ENCODE peak calls at places on chromosomes 12 and 14, in ten cellular contexts. One of them, this sample, is unnamed.

GRCh38 chr12:26164118-26164517 is 31.3 kb upstream of the SSPN start:
- DNase-seq in colonic mucosa: no peak
- DNase-seq in endodermal cell: no peak
- DNase-seq in progenitor cell of endocrine pancreas: no peak
- DNase-seq in foreskin keratinocyte: no peak
- DNase-seq in GM12865: no peak
- DNase-seq in AG04450: no peak
- DNase-seq in fibroblast of lung: no peak
- DNase-seq in kidney epithelial cell: no peak
- DNase-seq in psoas muscle: no peak
- DNase-seq in this sample: no peak

GRCh38 chr14:72420749-72421452 is 473.0 kb downstream of the DPF3 start:
- DNase-seq in foreskin keratinocyte: peak; percentile 12
- DNase-seq in psoas muscle: peak; percentile 63
- DNase-seq in endodermal cell: peak; percentile 97
- DNase-seq in colonic mucosa: peak; percentile 80
- DNase-seq in progenitor cell of endocrine pancreas: peak; percentile 81
- DNase-seq in kidney epithelial cell: no peak
- DNase-seq in AG04450: peak; percentile 16
- DNase-seq in fibroblast of lung: peak; percentile 66
- DNase-seq in GM12865: peak; percentile 86
- DNase-seq in this sample: peak; percentile 22

GRCh38 chr14:54312166-54312801 is 84.5 kb upstream of the CDKN3 start:
- DNase-seq in progenitor cell of endocrine pancreas: no peak
- DNase-seq in AG04450: peak; percentile 39
- DNase-seq in foreskin keratinocyte: peak; percentile 95
- DNase-seq in psoas muscle: peak; percentile 23
- DNase-seq in GM12865: no peak
- DNase-seq in kidney epithelial cell: peak; percentile 90
- DNase-seq in endodermal cell: no peak
- DNase-seq in fibroblast of lung: peak; percentile 82
- DNase-seq in colonic mucosa: no peak
- DNase-seq in this sample: peak; percentile 67

GRCh38 chr12:41531147-41531829 is 343.2 kb downstream of the PDZRN4 start:
- DNase-seq in progenitor cell of endocrine pancreas: no peak
- DNase-seq in GM12865: no peak
- DNase-seq in psoas muscle: peak; percentile 75
- DNase-seq in AG04450: no peak
- DNase-seq in foreskin keratinocyte: no peak
- DNase-seq in kidney epithelial cell: no peak
- DNase-seq in endodermal cell: no peak
- DNase-seq in fibroblast of lung: peak; percentile 32
- DNase-seq in colonic mucosa: peak; percentile 41
- DNase-seq in this sample: no peak

GRCh38 chr14:74518221-74518620 is 24.7 kb downstream of the ISCA2 start:
- DNase-seq in kidney epithelial cell: no peak
- DNase-seq in colonic mucosa: no peak
- DNase-seq in psoas muscle: no peak
- DNase-seq in GM12865: no peak
- DNase-seq in fibroblast of lung: no peak
- DNase-seq in endodermal cell: no peak
- DNase-seq in progenitor cell of endocrine pancreas: no peak
- DNase-seq in AG04450: no peak
- DNase-seq in foreskin keratinocyte: no peak
- DNase-seq in this sample: no peak

GRCh38 chr14:25150934-25151790 is 101.2 kb upstream of the STXBP6 start:
- DNase-seq in fibroblast of lung: peak; percentile 77
- DNase-seq in psoas muscle: no peak
- DNase-seq in kidney epithelial cell: no peak
- DNase-seq in endodermal cell: no peak
- DNase-seq in GM12865: peak; percentile 41
- DNase-seq in AG04450: no peak
- DNase-seq in foreskin keratinocyte: no peak
- DNase-seq in progenitor cell of endocrine pancreas: no peak
- DNase-seq in colonic mucosa: no peak
- DNase-seq in this sample: peak; percentile 14

GRCh38 chr12:109739747-109740693 is 26.4 kb downstream of the FAM222A start:
- DNase-seq in progenitor cell of endocrine pancreas: no peak
- DNase-seq in colonic mucosa: no peak
- DNase-seq in endodermal cell: peak; percentile 94
- DNase-seq in foreskin keratinocyte: no peak
- DNase-seq in AG04450: no peak
- DNase-seq in fibroblast of lung: no peak
- DNase-seq in kidney epithelial cell: no peak
- DNase-seq in GM12865: no peak
- DNase-seq in psoas muscle: peak; percentile 12
- DNase-seq in this sample: no peak

GRCh38 chr12:8681129-8681902 is 16.5 kb upstream of the RIMKLB start:
- DNase-seq in kidney epithelial cell: no peak
- DNase-seq in GM12865: no peak
- DNase-seq in endodermal cell: peak; percentile 78
- DNase-seq in AG04450: no peak
- DNase-seq in psoas muscle: no peak
- DNase-seq in progenitor cell of endocrine pancreas: no peak
- DNase-seq in colonic mucosa: no peak
- DNase-seq in fibroblast of lung: peak; percentile 67
- DNase-seq in foreskin keratinocyte: peak; percentile 86
- DNase-seq in this sample: no peak

GRCh38 chr14:36423430-36423829 is 96.6 kb downstream of the NKX2-1 start:
- DNase-seq in kidney epithelial cell: no peak
- DNase-seq in progenitor cell of endocrine pancreas: no peak
- DNase-seq in foreskin keratinocyte: no peak
- DNase-seq in GM12865: no peak
- DNase-seq in AG04450: no peak
- DNase-seq in endodermal cell: no peak
- DNase-seq in psoas muscle: no peak
- DNase-seq in colonic mucosa: no peak
- DNase-seq in fibroblast of lung: no peak
- DNase-seq in this sample: no peak

GRCh38 chr14:75995372-75996041 is 9.9 kb downstream of the IFT43 start:
- DNase-seq in AG04450: peak; percentile 80
- DNase-seq in endodermal cell: peak; percentile 33
- DNase-seq in GM12865: no peak
- DNase-seq in kidney epithelial cell: no peak
- DNase-seq in foreskin keratinocyte: no peak
- DNase-seq in fibroblast of lung: peak; percentile 85
- DNase-seq in progenitor cell of endocrine pancreas: no peak
- DNase-seq in colonic mucosa: no peak
- DNase-seq in psoas muscle: peak; percentile 75
- DNase-seq in this sample: peak; percentile 62

GRCh38 chr12:56768424-56768823 is 5.3 kb downstream of the HSD17B6 start:
- DNase-seq in progenitor cell of endocrine pancreas: no peak
- DNase-seq in foreskin keratinocyte: no peak
- DNase-seq in colonic mucosa: no peak
- DNase-seq in endodermal cell: peak; percentile 38
- DNase-seq in fibroblast of lung: no peak
- DNase-seq in AG04450: no peak
- DNase-seq in GM12865: no peak
- DNase-seq in kidney epithelial cell: no peak
- DNase-seq in psoas muscle: no peak
- DNase-seq in this sample: no peak

GRCh38 chr12:116599285-116600122 is 40.3 kb downstream of the MAP1LC3B2 start:
- DNase-seq in colonic mucosa: peak; percentile 89
- DNase-seq in GM12865: peak; percentile 60
- DNase-seq in kidney epithelial cell: no peak
- DNase-seq in psoas muscle: peak; percentile 86
- DNase-seq in foreskin keratinocyte: no peak
- DNase-seq in endodermal cell: peak; percentile 96
- DNase-seq in fibroblast of lung: peak; percentile 83
- DNase-seq in progenitor cell of endocrine pancreas: peak; percentile 67
- DNase-seq in AG04450: peak; percentile 20
- DNase-seq in this sample: no peak

GRCh38 chr12:43306066-43306465 is 245.9 kb downstream of the ADAMTS20 start:
- DNase-seq in fibroblast of lung: peak; percentile 87
- DNase-seq in endodermal cell: no peak
- DNase-seq in AG04450: peak; percentile 93
- DNase-seq in kidney epithelial cell: peak; percentile 78
- DNase-seq in colonic mucosa: no peak
- DNase-seq in foreskin keratinocyte: peak; percentile 99
- DNase-seq in GM12865: no peak
- DNase-seq in progenitor cell of endocrine pancreas: no peak
- DNase-seq in psoas muscle: peak; percentile 45
- DNase-seq in this sample: no peak

GRCh38 chr12:14422516-14423230 is 57.2 kb downstream of the ATF7IP start:
- DNase-seq in progenitor cell of endocrine pancreas: no peak
- DNase-seq in psoas muscle: no peak
- DNase-seq in colonic mucosa: no peak
- DNase-seq in foreskin keratinocyte: peak; percentile 59
- DNase-seq in GM12865: no peak
- DNase-seq in AG04450: no peak
- DNase-seq in endodermal cell: no peak
- DNase-seq in kidney epithelial cell: no peak
- DNase-seq in fibroblast of lung: no peak
- DNase-seq in this sample: no peak

GRCh38 chr14:93081875-93082570 is 33.7 kb downstream of the ITPK1 start:
- DNase-seq in foreskin keratinocyte: no peak
- DNase-seq in AG04450: no peak
- DNase-seq in fibroblast of lung: no peak
- DNase-seq in kidney epithelial cell: no peak
- DNase-seq in endodermal cell: no peak
- DNase-seq in colonic mucosa: no peak
- DNase-seq in GM12865: peak; percentile 63
- DNase-seq in psoas muscle: no peak
- DNase-seq in progenitor cell of endocrine pancreas: no peak
- DNase-seq in this sample: no peak

GRCh38 chr12:61250303-61250702 is 1009.9 kb upstream of the USP15 start:
- DNase-seq in fibroblast of lung: no peak
- DNase-seq in foreskin keratinocyte: peak; percentile 37
- DNase-seq in GM12865: no peak
- DNase-seq in AG04450: no peak
- DNase-seq in psoas muscle: no peak
- DNase-seq in progenitor cell of endocrine pancreas: no peak
- DNase-seq in endodermal cell: no peak
- DNase-seq in kidney epithelial cell: no peak
- DNase-seq in colonic mucosa: no peak
- DNase-seq in this sample: no peak

GRCh38 chr14:51395361-51395849 is 155.4 kb downstream of the TMX1 start:
- DNase-seq in AG04450: peak; percentile 82
- DNase-seq in colonic mucosa: no peak
- DNase-seq in endodermal cell: peak; percentile 64
- DNase-seq in fibroblast of lung: peak; percentile 85
- DNase-seq in kidney epithelial cell: no peak
- DNase-seq in GM12865: no peak
- DNase-seq in psoas muscle: peak; percentile 63
- DNase-seq in progenitor cell of endocrine pancreas: no peak
- DNase-seq in foreskin keratinocyte: peak; percentile 98
- DNase-seq in this sample: peak; percentile 89

GRCh38 chr12:124543052-124543590 is 24.3 kb downstream of the NCOR2 start:
- DNase-seq in progenitor cell of endocrine pancreas: no peak
- DNase-seq in psoas muscle: no peak
- DNase-seq in kidney epithelial cell: no peak
- DNase-seq in GM12865: peak; percentile 48
- DNase-seq in AG04450: no peak
- DNase-seq in fibroblast of lung: no peak
- DNase-seq in foreskin keratinocyte: no peak
- DNase-seq in colonic mucosa: no peak
- DNase-seq in endodermal cell: no peak
- DNase-seq in this sample: no peak

GRCh38 chr14:37602605-37603453 is 7.4 kb downstream of the TTC6 start:
- DNase-seq in fibroblast of lung: no peak
- DNase-seq in kidney epithelial cell: no peak
- DNase-seq in endodermal cell: no peak
- DNase-seq in progenitor cell of endocrine pancreas: no peak
- DNase-seq in foreskin keratinocyte: no peak
- DNase-seq in psoas muscle: no peak
- DNase-seq in AG04450: no peak
- DNase-seq in GM12865: no peak
- DNase-seq in colonic mucosa: peak; percentile 55
- DNase-seq in this sample: no peak

GRCh38 chr12:132214906-132215643 is 70.8 kb downstream of the NOC4L start:
- DNase-seq in kidney epithelial cell: no peak
- DNase-seq in AG04450: no peak
- DNase-seq in psoas muscle: no peak
- DNase-seq in endodermal cell: peak; percentile 67
- DNase-seq in GM12865: no peak
- DNase-seq in progenitor cell of endocrine pancreas: no peak
- DNase-seq in foreskin keratinocyte: no peak
- DNase-seq in fibroblast of lung: no peak
- DNase-seq in colonic mucosa: no peak
- DNase-seq in this sample: no peak
- TF ChIP-seq CTCF in kidney epithelial cell: no peak
- TF ChIP-seq CTCF in AG04450: no peak
- TF ChIP-seq CTCF in psoas muscle: no peak
- TF ChIP-seq CTCF in endodermal cell: peak; percentile 53
- TF ChIP-seq CTCF in GM12865: no peak
- TF ChIP-seq CTCF in progenitor cell of endocrine pancreas: no peak
- TF ChIP-seq CTCF in foreskin keratinocyte: no peak
- TF ChIP-seq CTCF in fibroblast of lung: no peak
- TF ChIP-seq CTCF in colonic mucosa: no peak
- TF ChIP-seq CTCF in this sample: no peak

GRCh38 chr14:95679995-95680735 is 6.1 kb upstream of the TCL1B start:
- DNase-seq in fibroblast of lung: no peak
- DNase-seq in colonic mucosa: no peak
- DNase-seq in kidney epithelial cell: no peak
- DNase-seq in endodermal cell: peak; percentile 76
- DNase-seq in GM12865: peak; percentile 45
- DNase-seq in foreskin keratinocyte: no peak
- DNase-seq in progenitor cell of endocrine pancreas: peak; percentile 40
- DNase-seq in AG04450: no peak
- DNase-seq in psoas muscle: no peak
- DNase-seq in this sample: no peak
- TF ChIP-seq CTCF in fibroblast of lung: no peak
- TF ChIP-seq CTCF in colonic mucosa: no peak
- TF ChIP-seq CTCF in kidney epithelial cell: peak; percentile 24
- TF ChIP-seq CTCF in endodermal cell: peak; percentile 63
- TF ChIP-seq CTCF in GM12865: no peak
- TF ChIP-seq CTCF in foreskin keratinocyte: no peak
- TF ChIP-seq CTCF in progenitor cell of endocrine pancreas: peak; percentile 54
- TF ChIP-seq CTCF in AG04450: no peak
- TF ChIP-seq CTCF in psoas muscle: no peak
- TF ChIP-seq CTCF in this sample: no peak

DNA sequence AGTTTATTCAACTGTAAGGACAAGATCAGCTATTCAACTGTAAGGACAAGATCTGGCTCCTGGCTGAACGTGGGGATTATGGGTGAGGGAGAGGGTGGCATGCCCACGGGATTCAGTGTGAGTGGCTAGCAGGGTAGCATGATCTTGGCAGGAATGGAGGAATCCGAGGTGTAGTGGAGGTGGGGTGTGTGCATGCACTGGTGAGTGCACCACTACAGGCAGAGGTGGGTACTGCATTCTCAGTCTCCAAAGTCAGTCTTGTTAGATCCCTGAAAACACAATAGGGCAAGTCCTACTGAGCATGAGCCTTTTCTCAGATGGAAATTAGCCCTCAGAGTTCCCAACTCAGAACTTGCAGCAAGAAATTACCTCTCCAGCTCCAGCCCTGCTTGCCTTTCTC is 32.2 kb upstream of the DCD start:
- DNase-seq in progenitor cell of endocrine pancreas: no peak
- DNase-seq in foreskin keratinocyte: no peak
- DNase-seq in kidney epithelial cell: no peak
- DNase-seq in fibroblast of lung: no peak
- DNase-seq in colonic mucosa: peak; percentile 23
- DNase-seq in GM12865: peak; percentile 51
- DNase-seq in psoas muscle: no peak
- DNase-seq in endodermal cell: peak; percentile 96
- DNase-seq in AG04450: no peak
- DNase-seq in this sample: no peak
- TF ChIP-seq CTCF in progenitor cell of endocrine pancreas: peak; percentile 45
- TF ChIP-seq CTCF in foreskin keratinocyte: peak; percentile 51
- TF ChIP-seq CTCF in kidney epithelial cell: peak; percentile 36
- TF ChIP-seq CTCF in fibroblast of lung: peak; percentile 35
- TF ChIP-seq CTCF in colonic mucosa: peak; percentile 47
- TF ChIP-seq CTCF in GM12865: peak; percentile 71
- TF ChIP-seq CTCF in psoas muscle: peak; percentile 27
- TF ChIP-seq CTCF in endodermal cell: peak; percentile 79
- TF ChIP-seq CTCF in AG04450: peak; percentile 49
- TF ChIP-seq CTCF in this sample: peak; percentile 12

GRCh38 chr14:68718033-68718725 is 74.7 kb downstream of the ZFP36L1 start:
- DNase-seq in GM12865: peak; percentile 33
- DNase-seq in fibroblast of lung: no peak
- DNase-seq in progenitor cell of endocrine pancreas: no peak
- DNase-seq in foreskin keratinocyte: no peak
- DNase-seq in colonic mucosa: no peak
- DNase-seq in psoas muscle: no peak
- DNase-seq in AG04450: no peak
- DNase-seq in kidney epithelial cell: no peak
- DNase-seq in endodermal cell: peak; percentile 64
- DNase-seq in this sample: no peak
- TF ChIP-seq CTCF in GM12865: peak; percentile 50
- TF ChIP-seq CTCF in fibroblast of lung: no peak
- TF ChIP-seq CTCF in progenitor cell of endocrine pancreas: peak; percentile 42
- TF ChIP-seq CTCF in foreskin keratinocyte: peak; percentile 58
- TF ChIP-seq CTCF in colonic mucosa: peak; percentile 34
- TF ChIP-seq CTCF in psoas muscle: no peak
- TF ChIP-seq CTCF in AG04450: peak; percentile 40
- TF ChIP-seq CTCF in kidney epithelial cell: peak; percentile 35
- TF ChIP-seq CTCF in endodermal cell: peak; percentile 70
- TF ChIP-seq CTCF in this sample: peak; percentile 14

This sample was measured in AG09319.